ENCODE peak calls at places on chromosomes 13 and 19, in eight cellular contexts. F, L, W, B, I, G, N and H are unnamed samples.

GRCh38 chr19:6086081-6086858 is 24.0 kb downstream of the RFX2 start:
- DNase-seq in W (peak), B (peak), N (no peak), I (no peak), L (no peak), G (no peak), F (peak), H (no peak)

GRCh38 chr13:24228852-24229458 is 68.4 kb downstream of the SPATA13 start:
- DNase-seq in G (no peak), W (peak), B (peak), I (no peak), L (no peak), F (peak), N (no peak), H (no peak)

GRCh38 chr13:31192306-31192705 is 7.5 kb upstream of the B3GLCT start:
- DNase-seq in N (no peak), I (no peak), W (no peak), G (no peak), L (no peak), B (no peak), F (no peak), H (no peak)

GRCh38 chr13:86486582-86486981 is 687.4 kb upstream of the SLITRK6 start:
- DNase-seq in F (no peak), I (no peak), N (no peak), G (no peak), L (no peak), B (no peak), W (no peak), H (no peak)

GRCh38 chr13:51844862-51845573 is at the start of gene TMEM272:
- DNase-seq in B (peak), N (peak), I (no peak), G (no peak), F (peak), W (peak), L (no peak), H (no peak)

GRCh38 chr19:54297759-54298305 is 15.1 kb downstream of the LILRA5 start:
- DNase-seq in I (no peak), G (no peak), B (no peak), L (no peak), W (no peak), N (no peak), F (no peak), H (no peak)

GRCh38 chr19:2774953-2775555 is 8.0 kb downstream of the SGTA start:
- DNase-seq in I (no peak), L (no peak), F (no peak), B (no peak), G (no peak), W (no peak), N (no peak), H (no peak)

GRCh38 chr13:50527612-50528509 is 315.6 kb downstream of the DLEU7 start:
- DNase-seq in B (no peak), W (no peak), L (no peak), G (no peak), F (no peak), I (no peak), N (no peak), H (no peak)

GRCh38 chr13:110887955-110888333 is 26.9 kb downstream of the ANKRD10 start:
- DNase-seq in G (no peak), I (no peak), N (no peak), W (no peak), L (no peak), B (no peak), F (no peak), H (no peak)

GRCh38 chr19:54100560-54100959 is at the start of gene OSCAR:
- DNase-seq in G (no peak), I (no peak), L (no peak), N (no peak), F (peak), B (no peak), W (peak), H (no peak)

GRCh38 chr13:101115762-101116161 is 300.5 kb downstream of the NALCN start:
- DNase-seq in B (peak), N (no peak), I (no peak), W (peak), L (no peak), G (no peak), F (no peak), H (no peak)

GRCh38 chr19:40599331-40600085 is 1.7 kb upstream of the LTBP4 start:
- DNase-seq in G (no peak), N (no peak), F (no peak), L (no peak), B (no peak), I (no peak), W (no peak), H (no peak)

GRCh38 chr19:20968092-20968491 is 45.0 kb downstream of the ZNF85 start:
- DNase-seq in L (no peak), N (no peak), I (no peak), B (no peak), F (no peak), W (no peak), G (no peak), H (no peak)

GRCh38 chr13:31236211-31236786 is 36.5 kb downstream of the B3GLCT start:
- DNase-seq in G (no peak), B (peak), W (peak), L (no peak), F (peak), I (no peak), N (no peak), H (peak)

GRCh38 chr13:35941374-35941773 is 189.8 kb downstream of the DCLK1 start:
- DNase-seq in N (no peak), L (no peak), W (no peak), I (no peak), F (no peak), B (no peak), G (no peak), H (no peak)

GRCh38 chr13:98386632-98387031 is 190.3 kb downstream of the STK24 start:
- DNase-seq in L (no peak), I (no peak), F (no peak), G (no peak), B (no peak), W (no peak), N (no peak), H (no peak)

GRCh38 chr13:39876258-39876657 is 220.8 kb downstream of the COG6 start:
- DNase-seq in G (no peak), I (no peak), W (peak), N (no peak), L (no peak), B (peak), F (peak), H (no peak)

GRCh38 chr13:24385902-24386301 is 76.5 kb downstream of the C1QTNF9 start:
- DNase-seq in N (no peak), G (no peak), W (no peak), I (no peak), L (no peak), F (no peak), B (no peak), H (no peak)

GRCh38 chr13:25401958-25402357 is 30.2 kb downstream of the ATP8A2 start:
- DNase-seq in G (no peak), N (no peak), F (no peak), B (no peak), I (no peak), W (no peak), L (no peak), H (no peak)

GRCh38 chr13:45751882-45752281 is 49.8 kb downstream of the CBY2 start:
- DNase-seq in W (no peak), F (no peak), L (no peak), N (no peak), I (no peak), G (no peak), B (no peak), H (no peak)

GRCh38 chr13:103282571-103283450 is 216.6 kb upstream of the SLC10A2 start:
- DNase-seq in B (peak), G (no peak), F (peak), I (no peak), W (peak), L (no peak), N (no peak), H (peak)

GRCh38 chr13:29707876-29708543 is 112.5 kb upstream of the SLC7A1 start:
- DNase-seq in L (no peak), F (peak), I (no peak), N (no peak), W (peak), B (peak), G (peak), H (no peak)

GRCh38 chr13:108269601-108270328 is at the start of gene TNFSF13B:
- DNase-seq in N (peak), F (peak), B (peak), L (no peak), G (no peak), I (no peak), W (peak), H (peak)

GRCh38 chr13:100512422-100512821 is 76.2 kb downstream of the GGACT start:
- DNase-seq in G (no peak), F (peak), L (no peak), B (peak), I (no peak), W (no peak), N (no peak), H (no peak)

GRCh38 chr13:113907637-113908617 is 44.1 kb upstream of the GAS6 start:
- DNase-seq in G (no peak), N (no peak), L (no peak), I (peak), F (peak), B (peak), W (peak), H (no peak)

GRCh38 chr13:63367522-63368198 is 1952.0 kb upstream of the PCDH20 start:
- DNase-seq in L (no peak), B (peak), I (no peak), W (no peak), F (no peak), G (no peak), N (no peak), H (no peak)

GRCh38 chr19:23762884-23763711 is 4.4 kb upstream of the ZNF681 start:
- DNase-seq in W (peak), N (peak), F (peak), B (peak), I (peak), L (no peak), G (no peak), H (peak)

GRCh38 chr13:94682229-94682628 is 30.1 kb downstream of the SOX21 start:
- DNase-seq in L (no peak), I (no peak), G (no peak), F (no peak), N (no peak), W (no peak), B (no peak), H (no peak)

GRCh38 chr13:74747186-74747955 is 613.2 kb upstream of the KLF12 start:
- DNase-seq in F (no peak), I (no peak), B (no peak), N (no peak), L (no peak), W (no peak), G (no peak), H (no peak)

GRCh38 chr13:46964789-46965527 is 68.1 kb upstream of the HTR2A start:
- DNase-seq in N (no peak), B (peak), F (peak), W (peak), L (no peak), G (no peak), I (peak), H (no peak)

GRCh38 chr13:53781941-53782340 is 753.3 kb downstream of the OLFM4 start:
- DNase-seq in L (no peak), I (no peak), F (no peak), N (no peak), B (peak), W (no peak), G (no peak), H (no peak)
- TF ChIP-seq CTCF in L (no peak), I (no peak), F (no peak), N (no peak), B (no peak), W (no peak), G (no peak), H (no peak)

GRCh38 chr13:48125794-48126228 is 30.9 kb upstream of the MED4 start:
- DNase-seq in I (no peak), G (no peak), F (peak), W (peak), B (peak), L (no peak), N (no peak), H (peak)
- H3K4me3 ChIP-seq in I (no peak), G (no peak), F (no peak), W (no peak), B (no peak), L (peak), N (peak), H (peak)

GRCh38 chr13:21034602-21035190 is 26.7 kb downstream of the LATS2 start:
- DNase-seq in L (no peak), B (peak), I (no peak), N (peak), F (peak), G (no peak), W (peak), H (no peak)
- TF ChIP-seq CTCF in L (no peak), B (peak), I (no peak), N (peak), F (peak), G (peak), W (peak), H (peak)

GRCh38 chr19:547117-547516 is 3.3 kb downstream of the GZMM start:
- DNase-seq in L (no peak), I (no peak), W (no peak), B (no peak), N (no peak), G (no peak), F (no peak), H (no peak)

GRCh38 chr19:541699-542098 is 2.2 kb upstream of the GZMM start:
- DNase-seq in N (no peak), G (no peak), W (no peak), B (no peak), I (no peak), F (no peak), L (no peak), H (no peak)

GRCh38 chr19:540867-541637 is 2.8 kb upstream of the GZMM start:
- DNase-seq in I (no peak), G (no peak), L (no peak), N (no peak), W (no peak), F (no peak), B (no peak), H (no peak)

GRCh38 chr19:542173-542866 is 1.5 kb upstream of the GZMM start:
- DNase-seq in N (no peak), B (no peak), F (no peak), G (no peak), I (no peak), W (no peak), L (no peak), H (no peak)

DNA sequence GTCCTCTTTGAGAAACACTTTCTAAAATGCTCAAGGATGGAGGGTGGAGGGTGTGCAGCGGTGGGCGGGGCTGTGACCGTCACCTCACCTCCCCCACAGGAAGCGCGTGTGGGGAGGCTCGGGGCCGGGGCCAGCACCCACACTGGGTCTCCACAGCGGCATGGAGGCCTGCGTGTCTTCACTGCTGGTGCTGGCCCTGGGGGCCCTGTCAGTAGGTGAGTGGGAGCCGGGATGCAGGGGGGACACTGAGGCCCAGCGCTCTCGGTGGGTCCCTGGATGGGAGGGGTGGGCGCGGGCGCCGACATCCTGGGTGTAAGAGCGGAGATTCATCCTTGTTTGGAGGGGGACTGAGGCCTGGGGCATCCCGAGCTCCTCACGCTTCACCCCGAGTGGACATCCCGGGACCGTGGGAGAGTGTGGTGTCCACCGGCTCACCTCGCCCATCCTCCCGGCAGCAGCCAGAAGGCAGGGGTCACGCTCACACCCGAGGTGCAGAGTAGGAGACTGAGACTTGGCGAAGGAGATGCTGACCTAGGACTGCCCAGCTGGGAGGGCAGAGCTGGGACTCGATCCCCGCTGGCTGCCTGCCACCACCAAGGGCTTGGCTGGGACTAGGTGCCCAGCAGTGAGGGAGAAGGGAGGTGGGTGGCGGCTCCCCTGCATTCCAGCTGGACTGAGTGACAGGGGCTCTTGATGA is at the start of gene GZMM:
- DNase-seq in I (no peak), G (no peak), F (no peak), B (no peak), W (no peak), N (no peak), L (no peak), H (no peak)
- H3K4me3 ChIP-seq in I (no peak), G (no peak), F (no peak), B (no peak), W (no peak), N (no peak), L (no peak), H (no peak)